ENCODE peak calls at places on chromosome 2, in ten cellular contexts. A is CD14-positive monocyte, J is gastrocnemius medialis, C is glutamatergic neuron, P is H9, L is MCF 10A, F is uterus, E is GM06990, D is AG10803, Y is nephron progenitor cell. T is an unnamed sample.

GRCh38 chr2:240437181-240437860 is 1.9 kb downstream of the GPC1 start:
- DNase-seq in A (peak), J (no peak), C (peak), P (no peak), L (no peak), F (no peak), E (no peak), D (no peak), Y (peak), T (no peak)

GRCh38 chr2:20052872-20053281 is 1.4 kb upstream of the LAPTM4A start:
- DNase-seq in A (no peak), J (no peak), C (no peak), P (no peak), L (peak), F (peak), E (no peak), D (peak), Y (peak), T (peak)

GRCh38 chr2:8636691-8637636 is 44.9 kb upstream of the ID2 start:
- DNase-seq in A (no peak), J (no peak), C (no peak), P (no peak), L (no peak), F (peak), E (no peak), D (peak), Y (peak), T (peak)

GRCh38 chr2:45540942-45541341 is 70.1 kb downstream of the SRBD1 start:
- DNase-seq in A (no peak), J (no peak), C (no peak), P (no peak), L (no peak), F (no peak), E (no peak), D (no peak), Y (no peak), T (no peak)

GRCh38 chr2:3784731-3785130 is 81.4 kb downstream of the DCDC2C start:
- DNase-seq in A (no peak), J (no peak), C (no peak), P (no peak), L (peak), F (no peak), E (no peak), D (peak), Y (no peak), T (no peak)

GRCh38 chr2:158742536-158742935 is 52.6 kb upstream of the DAPL1 start:
- DNase-seq in A (no peak), J (no peak), C (no peak), P (no peak), L (no peak), F (no peak), E (no peak), D (no peak), Y (no peak), T (no peak)

GRCh38 chr2:137706786-137707613 is 257.3 kb upstream of the HNMT start:
- DNase-seq in A (no peak), J (no peak), C (no peak), P (no peak), L (peak), F (no peak), E (no peak), D (no peak), Y (no peak), T (no peak)

GRCh38 chr2:112004246-112004645 is 50.8 kb upstream of the TMEM87B start:
- DNase-seq in A (peak), J (peak), C (no peak), P (no peak), L (no peak), F (no peak), E (no peak), D (no peak), Y (no peak), T (no peak)

GRCh38 chr2:134869941-134870736 is 31.7 kb downstream of the ACMSD start:
- DNase-seq in A (no peak), J (no peak), C (peak), P (no peak), L (no peak), F (no peak), E (no peak), D (no peak), Y (no peak), T (no peak)

GRCh38 chr2:15735738-15736326 is 144.2 kb downstream of the DDX1 start:
- DNase-seq in A (no peak), J (no peak), C (no peak), P (peak), L (no peak), F (no peak), E (no peak), D (no peak), Y (no peak), T (no peak)

GRCh38 chr2:213150315-213150951 is 979 bp downstream of the IKZF2 start:
- DNase-seq in A (no peak), J (peak), C (peak), P (peak), L (peak), F (no peak), E (no peak), D (peak), Y (peak), T (no peak)

GRCh38 chr2:127094509-127095366 is 12.2 kb downstream of the BIN1 start:
- DNase-seq in A (no peak), J (peak), C (peak), P (no peak), L (peak), F (peak), E (no peak), D (peak), Y (peak), T (no peak)

GRCh38 chr2:218367415-218368149 is 10.9 kb downstream of the CATIP start:
- DNase-seq in A (peak), J (peak), C (peak), P (peak), L (no peak), F (peak), E (peak), D (peak), Y (peak), T (no peak)

GRCh38 chr2:230862292-230862691 is 2.5 kb upstream of the ITM2C start:
- DNase-seq in A (no peak), J (no peak), C (no peak), P (no peak), L (no peak), F (no peak), E (no peak), D (no peak), Y (no peak), T (no peak)

GRCh38 chr2:240999001-240999791 is 778 bp downstream of the SNED1 start:
- DNase-seq in A (peak), J (no peak), C (peak), P (peak), L (no peak), F (peak), E (no peak), D (peak), Y (no peak), T (no peak)

GRCh38 chr2:239664216-239664785 is 263.5 kb upstream of the HDAC4 start:
- DNase-seq in A (no peak), J (no peak), C (no peak), P (no peak), L (no peak), F (no peak), E (no peak), D (no peak), Y (no peak), T (no peak)

GRCh38 chr2:127563458-127564428 is 28.3 kb downstream of the MYO7B start:
- DNase-seq in A (no peak), J (no peak), C (no peak), P (no peak), L (no peak), F (no peak), E (peak), D (no peak), Y (no peak), T (no peak)

GRCh38 chr2:74206180-74206688 is 7.8 kb downstream of the MTHFD2 start:
- DNase-seq in A (no peak), J (no peak), C (peak), P (no peak), L (peak), F (no peak), E (peak), D (peak), Y (no peak), T (no peak)

GRCh38 chr2:39621596-39621995 is 44.1 kb upstream of the TMEM178A start:
- DNase-seq in A (no peak), J (no peak), C (no peak), P (no peak), L (no peak), F (no peak), E (no peak), D (no peak), Y (no peak), T (no peak)

GRCh38 chr2:222355860-222356259 is 57.1 kb upstream of the PAX3 start:
- DNase-seq in A (no peak), J (no peak), C (no peak), P (no peak), L (no peak), F (no peak), E (no peak), D (peak), Y (no peak), T (no peak)

GRCh38 chr2:145027073-145027459 is 507.1 kb upstream of the ZEB2 start:
- DNase-seq in A (no peak), J (no peak), C (no peak), P (no peak), L (no peak), F (no peak), E (no peak), D (peak), Y (no peak), T (peak)

GRCh38 chr2:233042549-233042948 is 10.1 kb downstream of the NEU2 start:
- DNase-seq in A (no peak), J (no peak), C (no peak), P (no peak), L (no peak), F (no peak), E (no peak), D (no peak), Y (no peak), T (no peak)

GRCh38 chr2:239772721-239773120 is 252.4 kb downstream of the NDUFA10 start:
- DNase-seq in A (peak), J (no peak), C (no peak), P (no peak), L (no peak), F (peak), E (no peak), D (no peak), Y (no peak), T (no peak)

GRCh38 chr2:173184031-173185004 is 108.7 kb downstream of the MAP3K20 start:
- DNase-seq in A (no peak), J (peak), C (no peak), P (peak), L (peak), F (peak), E (no peak), D (peak), Y (no peak), T (peak)

GRCh38 chr2:240236217-240237111 is 96.0 kb upstream of the OTOS start:
- DNase-seq in A (peak), J (peak), C (peak), P (peak), L (no peak), F (no peak), E (no peak), D (no peak), Y (peak), T (no peak)

GRCh38 chr2:203852760-203853159 is 14.8 kb upstream of the CTLA4 start:
- DNase-seq in A (no peak), J (no peak), C (no peak), P (no peak), L (no peak), F (no peak), E (no peak), D (no peak), Y (no peak), T (no peak)

GRCh38 chr2:45458909-45459563 is 152.0 kb downstream of the SRBD1 start:
- DNase-seq in A (no peak), J (no peak), C (no peak), P (peak), L (peak), F (peak), E (no peak), D (peak), Y (no peak), T (peak)

GRCh38 chr2:177568893-177569292 is 176.3 kb downstream of the AGPS start:
- DNase-seq in A (no peak), J (no peak), C (no peak), P (no peak), L (no peak), F (no peak), E (no peak), D (peak), Y (no peak), T (no peak)

GRCh38 chr2:177338177-177338721 is 54.3 kb upstream of the AGPS start:
- DNase-seq in A (no peak), J (no peak), C (no peak), P (no peak), L (peak), F (no peak), E (no peak), D (peak), Y (no peak), T (peak)

GRCh38 chr2:148812306-148812705 is 62.7 kb upstream of the KIF5C start:
- DNase-seq in A (no peak), J (no peak), C (no peak), P (no peak), L (peak), F (peak), E (no peak), D (peak), Y (no peak), T (peak)

GRCh38 chr2:20153131-20153851 is 71.6 kb downstream of the SDC1 start:
- DNase-seq in A (no peak), J (no peak), C (no peak), P (peak), L (no peak), F (no peak), E (no peak), D (no peak), Y (no peak), T (no peak)

GRCh38 chr2:236988690-236989639 is 96.7 kb upstream of the COPS8 start:
- DNase-seq in A (peak), J (peak), C (no peak), P (no peak), L (no peak), F (peak), E (no peak), D (peak), Y (peak), T (no peak)

GRCh38 chr2:101063352-101063751 is 61.3 kb downstream of the RPL31 start:
- DNase-seq in A (no peak), J (no peak), C (no peak), P (no peak), L (peak), F (no peak), E (no peak), D (peak), Y (no peak), T (peak)

GRCh38 chr2:237045449-237045848 is 40.2 kb upstream of the COPS8 start:
- DNase-seq in A (no peak), J (no peak), C (no peak), P (no peak), L (no peak), F (no peak), E (no peak), D (peak), Y (no peak), T (peak)

GRCh38 chr2:149908731-149909690 is 321.4 kb upstream of the MMADHC start:
- DNase-seq in A (no peak), J (no peak), C (no peak), P (no peak), L (peak), F (no peak), E (no peak), D (no peak), Y (no peak), T (peak)

GRCh38 chr2:113078350-113078839 is 10.6 kb downstream of the IL1F10 start:
- DNase-seq in A (no peak), J (no peak), C (no peak), P (no peak), L (peak), F (no peak), E (no peak), D (no peak), Y (no peak), T (no peak)

GRCh38 chr2:101985101-101985792 is 6.5 kb upstream of the IL1R2 start:
- DNase-seq in A (no peak), J (no peak), C (no peak), P (no peak), L (peak), F (no peak), E (no peak), D (no peak), Y (no peak), T (no peak)

GRCh38 chr2:84904717-84905174 is 710 bp upstream of the TMSB10 start:
- DNase-seq in A (no peak), J (peak), C (peak), P (peak), L (peak), F (peak), E (no peak), D (peak), Y (peak), T (no peak)

GRCh38 chr2:28822036-28822435 is 11.4 kb downstream of the SPDYA start:
- DNase-seq in A (no peak), J (no peak), C (no peak), P (no peak), L (no peak), F (no peak), E (no peak), D (no peak), Y (no peak), T (no peak)

GRCh38 chr2:33086400-33087015 is 139.8 kb downstream of the LTBP1 start:
- DNase-seq in A (no peak), J (no peak), C (no peak), P (no peak), L (no peak), F (no peak), E (no peak), D (no peak), Y (no peak), T (no peak)
- TF ChIP-seq CTCF in A (no peak), J (peak), C (no peak), P (no peak), L (peak), F (no peak), E (no peak), D (no peak), Y (no peak), T (peak)

GRCh38 chr2:164504253-164504652 is 117.0 kb downstream of the GRB14 start:
- DNase-seq in A (no peak), J (no peak), C (no peak), P (peak), L (peak), F (no peak), E (no peak), D (peak), Y (peak), T (no peak)
- TF ChIP-seq CTCF in A (no peak), J (no peak), C (no peak), P (peak), L (peak), F (no peak), E (no peak), D (peak), Y (peak), T (peak)

DNA sequence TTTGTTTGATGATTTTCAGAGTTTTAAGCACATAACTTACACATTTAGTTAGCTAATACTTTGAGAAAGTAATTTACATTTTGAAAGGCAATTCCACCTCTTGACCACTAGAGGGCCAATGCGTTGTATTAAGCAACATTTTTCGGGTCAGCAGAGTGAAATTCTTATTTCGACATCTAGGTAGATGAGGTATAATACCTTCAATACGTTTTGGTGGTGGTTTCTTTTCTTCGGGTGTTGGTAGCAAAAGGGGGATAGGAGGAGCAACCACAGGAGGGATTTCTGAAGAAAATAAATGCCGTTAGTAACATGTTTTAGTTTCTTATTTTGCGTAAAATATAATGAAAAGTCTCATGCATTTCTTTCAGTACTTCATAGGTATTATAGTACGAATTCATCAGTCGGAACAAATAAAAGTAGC is 106.3 kb downstream of the TTN start:
- DNase-seq in A (no peak), J (no peak), C (no peak), P (no peak), L (peak), F (no peak), E (no peak), D (peak), Y (no peak), T (no peak)
- TF ChIP-seq CTCF in A (peak), J (peak), C (peak), P (peak), L (peak), F (peak), E (peak), D (peak), Y (peak), T (peak)

GRCh38 chr2:103165836-103166235 is 404.0 kb downstream of the TMEM182 start:
- DNase-seq in A (no peak), J (no peak), C (no peak), P (no peak), L (no peak), F (no peak), E (no peak), D (no peak), Y (no peak), T (no peak)

GRCh38 chr2:103159018-103159417 is 397.2 kb downstream of the TMEM182 start:
- DNase-seq in A (no peak), J (no peak), C (no peak), P (peak), L (no peak), F (no peak), E (no peak), D (no peak), Y (no peak), T (no peak)

GRCh38 chr2:103166406-103167324 is 404.8 kb downstream of the TMEM182 start:
- DNase-seq in A (no peak), J (no peak), C (no peak), P (no peak), L (no peak), F (no peak), E (no peak), D (no peak), Y (no peak), T (no peak)

GRCh38 chr2:103167599-103167998 is 405.8 kb downstream of the TMEM182 start:
- DNase-seq in A (no peak), J (no peak), C (no peak), P (no peak), L (no peak), F (no peak), E (no peak), D (no peak), Y (no peak), T (no peak)

GRCh38 chr2:103161456-103162289 is 399.8 kb downstream of the TMEM182 start:
- DNase-seq in A (no peak), J (no peak), C (no peak), P (no peak), L (peak), F (no peak), E (no peak), D (peak), Y (peak), T (peak)
- TF ChIP-seq CTCF in A (peak), J (peak), C (peak), P (peak), L (peak), F (peak), E (peak), D (peak), Y (peak), T (peak)

GRCh38 chr2:26561918-26562810 is 79.0 kb downstream of the CIB4 start:
- DNase-seq in A (peak), J (no peak), C (peak), P (peak), L (peak), F (no peak), E (peak), D (peak), Y (no peak), T (no peak)
- TF ChIP-seq CTCF in A (no peak), J (no peak), C (peak), P (no peak), L (no peak), F (no peak), E (peak), D (peak), Y (no peak), T (peak)

GRCh38 chr2:18559941-18560796 is at the start of gene RDH14:
- DNase-seq in A (peak), J (peak), C (peak), P (peak), L (peak), F (peak), E (peak), D (peak), Y (peak), T (peak)
- TF ChIP-seq CTCF in A (no peak), J (no peak), C (no peak), P (no peak), L (no peak), F (no peak), E (no peak), D (no peak), Y (no peak), T (peak)

GRCh38 chr2:37418956-37419355 is 74.5 kb downstream of the QPCT start:
- DNase-seq in A (no peak), J (no peak), C (no peak), P (no peak), L (peak), F (no peak), E (no peak), D (no peak), Y (no peak), T (peak)

GRCh38 chr2:37417321-37417720 is 72.9 kb downstream of the QPCT start:
- DNase-seq in A (no peak), J (no peak), C (no peak), P (no peak), L (no peak), F (no peak), E (no peak), D (peak), Y (no peak), T (peak)

GRCh38 chr2:37412201-37412600 is 67.8 kb downstream of the QPCT start:
- DNase-seq in A (no peak), J (no peak), C (peak), P (no peak), L (no peak), F (no peak), E (no peak), D (no peak), Y (no peak), T (no peak)

GRCh38 chr2:37414470-37414949 is 70.1 kb downstream of the QPCT start:
- DNase-seq in A (no peak), J (no peak), C (no peak), P (no peak), L (peak), F (no peak), E (peak), D (peak), Y (no peak), T (peak)

GRCh38 chr2:37415128-37415817 is 70.8 kb downstream of the QPCT start:
- DNase-seq in A (no peak), J (no peak), C (no peak), P (no peak), L (peak), F (no peak), E (no peak), D (peak), Y (no peak), T (peak)
- TF ChIP-seq CTCF in A (no peak), J (no peak), C (no peak), P (peak), L (no peak), F (no peak), E (no peak), D (peak), Y (no peak), T (peak)

T was measured in HFFc6.